ENCODE peak calls at places on chromosomes 13 and 19, in four cellular contexts. One of them, this sample, is unnamed.

GRCh38 chr19:17966497-17967257 is at the start of gene KCNN1:
- DNase-seq in pancreas: no peak
- DNase-seq in adrenal gland: no peak
- DNase-seq in A673: peak; percentile 83
- DNase-seq in this sample: no peak

GRCh38 chr13:42735011-42735410 is 46.4 kb upstream of the FAM216B start:
- DNase-seq in pancreas: no peak
- DNase-seq in adrenal gland: no peak
- DNase-seq in A673: no peak
- DNase-seq in this sample: no peak

GRCh38 chr13:19955873-19956559 is 2.5 kb upstream of the ZMYM2 start:
- DNase-seq in pancreas: no peak
- DNase-seq in adrenal gland: no peak
- DNase-seq in A673: no peak
- DNase-seq in this sample: no peak

GRCh38 chr19:42325896-42326771 is 699 bp downstream of the MEGF8 start:
- DNase-seq in pancreas: peak; percentile 81
- DNase-seq in adrenal gland: peak; percentile 33
- DNase-seq in A673: no peak
- DNase-seq in this sample: no peak

GRCh38 chr13:21060063-21060826 is 1.1 kb downstream of the LATS2 start:
- DNase-seq in pancreas: peak; percentile 81
- DNase-seq in adrenal gland: no peak
- DNase-seq in A673: peak; percentile 33
- DNase-seq in this sample: peak; percentile 84

GRCh38 chr13:95822303-95822702 is 145.4 kb downstream of the DNAJC3 start:
- DNase-seq in pancreas: no peak
- DNase-seq in adrenal gland: no peak
- DNase-seq in A673: no peak
- DNase-seq in this sample: no peak

GRCh38 chr13:42930136-42930535 is 61.9 kb downstream of the EPSTI1 start:
- DNase-seq in pancreas: no peak
- DNase-seq in adrenal gland: no peak
- DNase-seq in A673: peak; percentile 6
- DNase-seq in this sample: no peak

GRCh38 chr19:15911599-15912237 is 13.8 kb upstream of the CYP4F2 start:
- DNase-seq in pancreas: peak; percentile 73
- DNase-seq in adrenal gland: no peak
- DNase-seq in A673: no peak
- DNase-seq in this sample: no peak

GRCh38 chr13:96700657-96701056 is 293.6 kb downstream of the OXGR1 start:
- DNase-seq in pancreas: no peak
- DNase-seq in adrenal gland: peak; percentile 56
- DNase-seq in A673: no peak
- DNase-seq in this sample: no peak

GRCh38 chr13:71240906-71241305 is 626.1 kb downstream of the DACH1 start:
- DNase-seq in pancreas: no peak
- DNase-seq in adrenal gland: no peak
- DNase-seq in A673: peak; percentile 9
- DNase-seq in this sample: no peak

GRCh38 chr13:97000295-97000925 is 6.1 kb upstream of the OXGR1 start:
- DNase-seq in pancreas: no peak
- DNase-seq in adrenal gland: no peak
- DNase-seq in A673: no peak
- DNase-seq in this sample: no peak

GRCh38 chr19:35171730-35172129 is 17.2 kb downstream of the FXYD5 start:
- DNase-seq in pancreas: no peak
- DNase-seq in adrenal gland: no peak
- DNase-seq in A673: no peak
- DNase-seq in this sample: no peak

GRCh38 chr13:85586422-85586831 is 212.8 kb downstream of the SLITRK6 start:
- DNase-seq in pancreas: no peak
- DNase-seq in adrenal gland: no peak
- DNase-seq in A673: no peak
- DNase-seq in this sample: no peak

GRCh38 chr19:4295972-4296771 is 6.0 kb downstream of the TMIGD2 start:
- DNase-seq in pancreas: no peak
- DNase-seq in adrenal gland: no peak
- DNase-seq in A673: peak; percentile 91
- DNase-seq in this sample: no peak

GRCh38 chr13:110914293-110915056 is 394 bp downstream of the ANKRD10 start:
- DNase-seq in pancreas: peak; percentile 91
- DNase-seq in adrenal gland: peak; percentile 66
- DNase-seq in A673: peak; percentile 82
- DNase-seq in this sample: peak; percentile 94

GRCh38 chr13:98731925-98732324 is 20.5 kb downstream of the SLC15A1 start:
- DNase-seq in pancreas: no peak
- DNase-seq in adrenal gland: no peak
- DNase-seq in A673: no peak
- DNase-seq in this sample: no peak

GRCh38 chr13:23570099-23570926 is at the start of gene TNFRSF19:
- DNase-seq in pancreas: no peak
- DNase-seq in adrenal gland: peak; percentile 64
- DNase-seq in A673: peak; percentile 49
- DNase-seq in this sample: no peak

GRCh38 chr19:9381367-9381785 is 18.6 kb downstream of the ZNF177 start:
- DNase-seq in pancreas: no peak
- DNase-seq in adrenal gland: no peak
- DNase-seq in A673: no peak
- DNase-seq in this sample: no peak

GRCh38 chr19:54331626-54332025 is 7.3 kb downstream of the LILRA4 start:
- DNase-seq in pancreas: no peak
- DNase-seq in adrenal gland: no peak
- DNase-seq in A673: no peak
- DNase-seq in this sample: peak; percentile 49

GRCh38 chr13:47291116-47291656 is 394.3 kb upstream of the HTR2A start:
- DNase-seq in pancreas: no peak
- DNase-seq in adrenal gland: no peak
- DNase-seq in A673: no peak
- DNase-seq in this sample: no peak

GRCh38 chr13:44930907-44931676 is 58.2 kb downstream of the NUFIP1 start:
- DNase-seq in pancreas: no peak
- DNase-seq in adrenal gland: no peak
- DNase-seq in A673: peak; percentile 35
- DNase-seq in this sample: no peak

GRCh38 chr19:42496551-42497133 is 31.6 kb downstream of the CEACAM1 start:
- DNase-seq in pancreas: no peak
- DNase-seq in adrenal gland: no peak
- DNase-seq in A673: no peak
- DNase-seq in this sample: no peak

DNA sequence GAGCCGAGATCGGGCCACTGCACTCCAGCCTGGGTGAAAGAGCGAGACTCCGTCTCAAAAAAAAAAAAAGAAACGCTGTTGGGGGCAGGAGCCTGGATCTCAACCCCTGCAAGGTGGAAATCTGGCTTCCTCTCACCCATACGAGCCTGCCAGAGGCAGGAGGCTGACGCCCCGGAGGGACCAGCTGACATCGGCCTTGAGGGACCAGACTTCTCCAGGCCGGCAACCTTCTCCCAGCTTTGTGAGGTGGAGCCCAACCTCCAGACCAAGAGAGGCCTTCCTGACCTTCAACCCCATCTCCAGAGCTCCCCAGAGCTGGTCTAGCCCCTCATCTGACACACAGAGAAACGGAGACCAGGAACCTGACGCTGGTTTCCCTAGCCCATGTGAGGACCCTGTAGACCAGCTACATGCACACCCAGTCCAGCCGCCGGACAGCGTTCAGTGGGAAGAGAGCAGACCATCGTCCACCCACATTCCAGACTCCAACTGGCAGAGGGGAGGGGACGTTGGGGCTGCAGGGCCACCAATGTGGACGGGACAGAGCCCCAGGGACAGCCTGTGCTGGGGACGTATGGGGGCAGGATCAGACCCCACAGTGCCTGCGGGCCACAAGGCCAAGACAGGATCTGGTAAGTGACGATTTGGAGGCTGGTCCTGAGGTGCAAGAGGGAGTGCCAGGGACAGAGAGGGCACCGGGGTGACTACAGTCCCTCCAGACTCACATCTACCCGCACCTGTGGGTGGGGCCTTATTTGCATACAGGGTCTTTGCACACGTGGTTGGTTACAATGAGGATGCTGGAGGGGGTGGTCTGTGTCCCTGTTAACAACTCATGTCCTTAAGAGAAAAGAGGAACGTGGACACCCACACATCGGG is 11.4 kb downstream of the SBNO2 start:
- DNase-seq in pancreas: no peak
- DNase-seq in adrenal gland: peak; percentile 64
- DNase-seq in A673: no peak
- DNase-seq in this sample: no peak
- H3K27ac ChIP-seq in pancreas: no peak overlapping the region
- H3K27ac ChIP-seq in adrenal gland: peak overlapping the region; percentile 85
- H3K27ac ChIP-seq in A673: no peak overlapping the region
- H3K27ac ChIP-seq in this sample: peak overlapping the region; percentile 51

GRCh38 chr13:51731759-51732158 is 72.2 kb downstream of the DHRS12 start:
- DNase-seq in pancreas: no peak
- DNase-seq in adrenal gland: no peak
- DNase-seq in A673: peak; percentile 55
- DNase-seq in this sample: no peak
- TF ChIP-seq CTCF in pancreas: no peak
- TF ChIP-seq CTCF in adrenal gland: peak; percentile 46
- TF ChIP-seq CTCF in A673: peak; percentile 56
- TF ChIP-seq CTCF in this sample: peak; percentile 43

DNA sequence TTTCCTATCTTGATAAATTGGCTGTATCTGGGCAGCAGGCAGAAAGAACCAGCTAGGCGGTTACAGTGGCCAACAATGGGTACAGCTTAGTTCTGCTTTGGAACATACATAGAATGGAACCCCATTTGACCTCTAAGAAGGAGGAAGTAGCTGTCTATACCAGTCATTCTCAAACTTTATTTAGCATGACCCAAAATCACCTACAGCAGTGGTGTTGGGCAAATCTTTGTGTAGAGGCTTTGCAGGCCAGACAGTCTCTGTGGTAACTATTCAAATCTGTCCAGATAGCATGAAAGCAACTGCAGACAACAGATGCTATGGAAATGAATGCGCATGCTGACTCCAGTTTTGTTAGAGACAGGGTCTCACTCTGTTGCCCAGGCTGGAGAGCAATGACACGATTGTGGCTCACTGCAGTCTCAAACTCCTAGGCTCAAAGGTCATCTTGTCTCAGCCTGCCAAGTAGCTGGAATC is 12.0 kb upstream of the KCNC3 start:
- DNase-seq in pancreas: no peak
- DNase-seq in adrenal gland: no peak
- DNase-seq in A673: no peak
- DNase-seq in this sample: no peak
- H3K27ac ChIP-seq in pancreas: no peak overlapping the region
- H3K27ac ChIP-seq in adrenal gland: no peak overlapping the region
- H3K27ac ChIP-seq in A673: no peak overlapping the region
- H3K27ac ChIP-seq in this sample: no peak overlapping the region

DNA sequence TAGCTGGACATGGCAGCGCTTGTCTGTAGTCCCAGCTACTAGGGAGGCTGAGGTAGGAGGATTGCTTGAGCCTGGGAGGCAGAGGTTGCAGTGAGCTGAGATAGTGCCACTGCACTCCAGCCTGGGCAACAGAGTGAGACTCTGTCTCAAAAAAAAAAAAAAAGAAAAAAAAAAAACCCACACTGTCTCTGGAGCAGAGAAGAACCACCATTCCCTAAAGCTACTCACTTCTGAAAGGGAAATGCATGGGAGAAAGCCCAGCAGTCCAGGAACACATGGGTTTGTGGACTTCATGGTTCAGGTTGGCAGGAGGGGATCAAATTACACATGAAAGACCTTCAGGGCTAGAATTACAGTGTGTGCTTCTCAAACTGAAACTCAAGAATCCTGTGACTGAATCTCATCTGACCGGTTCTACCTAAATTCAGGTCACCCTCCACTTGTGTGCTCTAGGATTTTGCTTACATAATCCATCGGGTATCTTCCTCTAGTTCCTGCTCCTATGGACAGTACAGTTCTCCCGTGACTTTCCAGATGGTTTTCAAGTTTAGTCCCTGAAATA is 30.2 kb upstream of the CPB2 start:
- DNase-seq in pancreas: no peak
- DNase-seq in adrenal gland: no peak
- DNase-seq in A673: no peak
- DNase-seq in this sample: no peak
- TF ChIP-seq CTCF in pancreas: no peak
- TF ChIP-seq CTCF in adrenal gland: no peak
- TF ChIP-seq CTCF in A673: no peak
- TF ChIP-seq CTCF in this sample: no peak

GRCh38 chr19:49147923-49148682 is 7.1 kb downstream of the HRC start:
- DNase-seq in pancreas: no peak
- DNase-seq in adrenal gland: no peak
- DNase-seq in A673: peak; percentile 4
- DNase-seq in this sample: peak; percentile 59
- H3K27ac ChIP-seq in pancreas: no peak overlapping the region
- H3K27ac ChIP-seq in adrenal gland: peak overlapping the region; percentile 94
- H3K27ac ChIP-seq in A673: peak overlapping the region; percentile 96
- H3K27ac ChIP-seq in this sample: peak overlapping the region; percentile 16